ENCODE peak calls at places on chromosome 14, in six cellular contexts. H is T-helper 1 cell; K is NCI-H345; L is stimulated activated CD8-positive, alpha-beta memory T cell treated with anti-CD3 and anti-CD28 coated beads, Interleukin-4, amount 100 ng/mL, for 24 hours; C is NCI-H510A; B is lower leg skin. D is an unnamed sample.

GRCh38 chr14:64292197-64292596 is 2.0 kb downstream of the ESR2 start:
- DNase-seq in H (no peak), K (no peak), L (no peak), C (no peak), B (no peak), D (no peak)

GRCh38 chr14:31510222-31510621 is 22.4 kb upstream of the GPR33 start:
- DNase-seq in H (no peak), K (peak; percentile 17), L (no peak), C (no peak), B (no peak), D (peak; percentile 6)

GRCh38 chr14:95389471-95390011 is 69.8 kb upstream of the CLMN start:
- DNase-seq in H (no peak), K (no peak), L (no peak), C (no peak), B (peak; percentile 63), D (no peak)

GRCh38 chr14:45249847-45250575 is 3.0 kb downstream of the MIS18BP1 start:
- DNase-seq in H (no peak), K (no peak), L (no peak), C (no peak), B (peak; percentile 20), D (no peak)

GRCh38 chr14:55701638-55702037 is 121.6 kb downstream of the KTN1 start:
- DNase-seq in H (no peak), K (no peak), L (no peak), C (no peak), B (no peak), D (no peak)

GRCh38 chr14:101791919-101792572 is 30.5 kb downstream of the PPP2R5C start:
- DNase-seq in H (no peak), K (no peak), L (no peak), C (no peak), B (no peak), D (no peak)

GRCh38 chr14:63229330-63230059 is 25.3 kb downstream of the RHOJ start:
- DNase-seq in H (no peak), K (no peak), L (no peak), C (no peak), B (no peak), D (no peak)

GRCh38 chr14:76309572-76310551 is 66.1 kb upstream of the ESRRB start:
- DNase-seq in H (no peak), K (no peak), L (no peak), C (no peak), B (no peak), D (no peak)

GRCh38 chr14:61426048-61426447 is 104.7 kb downstream of the PRKCH start:
- DNase-seq in H (no peak), K (no peak), L (no peak), C (no peak), B (peak; percentile 71), D (no peak)

GRCh38 chr14:68094158-68094557 is 274.6 kb downstream of the RAD51B start:
- DNase-seq in H (no peak), K (no peak), L (no peak), C (no peak), B (no peak), D (no peak)

GRCh38 chr14:67857778-67858350 is 38.3 kb downstream of the RAD51B start:
- DNase-seq in H (no peak), K (no peak), L (no peak), C (no peak), B (no peak), D (no peak)

GRCh38 chr14:49858383-49858782 is 5.8 kb upstream of the NEMF start:
- DNase-seq in H (no peak), K (no peak), L (no peak), C (no peak), B (no peak), D (no peak)

GRCh38 chr14:102591372-102591943 is 991 bp upstream of the RCOR1 start:
- DNase-seq in H (peak; percentile 19), K (no peak), L (peak; percentile 13), C (no peak), B (peak; percentile 43), D (no peak)

GRCh38 chr14:73741386-73741875 is 27.2 kb upstream of the PNMA1 start:
- DNase-seq in H (peak; percentile 58), K (no peak), L (peak; percentile 66), C (peak; percentile 51), B (no peak), D (peak; percentile 45)

GRCh38 chr14:40386433-40386832 is 954.2 kb upstream of the FBXO33 start:
- DNase-seq in H (no peak), K (no peak), L (no peak), C (no peak), B (no peak), D (no peak)

GRCh38 chr14:65299837-65300236 is 112.7 kb upstream of the FUT8 start:
- DNase-seq in H (no peak), K (no peak), L (no peak), C (no peak), B (no peak), D (no peak)

GRCh38 chr14:102071283-102071998 is 15.4 kb downstream of the HSP90AA1 start:
- DNase-seq in H (no peak), K (no peak), L (no peak), C (no peak), B (no peak), D (no peak)

GRCh38 chr14:74922752-74923401 is at the start of gene RPS6KL1:
- DNase-seq in H (peak; percentile 43), K (peak; percentile 91), L (peak; percentile 63), C (peak; percentile 83), B (peak; percentile 65), D (peak; percentile 63)

GRCh38 chr14:75422169-75422568 is 5.7 kb upstream of the JDP2 start:
- DNase-seq in H (no peak), K (no peak), L (no peak), C (no peak), B (no peak), D (no peak)

GRCh38 chr14:39102265-39102968 is 618 bp downstream of the SEC23A start:
- DNase-seq in H (no peak), K (peak; percentile 46), L (no peak), C (peak; percentile 8), B (no peak), D (no peak)

GRCh38 chr14:38481939-38482678 is 226.2 kb upstream of the CLEC14A start:
- DNase-seq in H (no peak), K (peak; percentile 71), L (no peak), C (peak; percentile 87), B (no peak), D (peak; percentile 97)

GRCh38 chr14:64731141-64731581 is 26.9 kb downstream of the PLEKHG3 start:
- DNase-seq in H (no peak), K (no peak), L (no peak), C (no peak), B (no peak), D (no peak)

GRCh38 chr14:36655963-36656768 is 5.5 kb upstream of the PAX9 start:
- DNase-seq in H (no peak), K (no peak), L (no peak), C (no peak), B (no peak), D (peak; percentile 80)

GRCh38 chr14:78921856-78922255 is 751.7 kb downstream of the NRXN3 start:
- DNase-seq in H (no peak), K (no peak), L (no peak), C (no peak), B (no peak), D (no peak)

GRCh38 chr14:93083898-93084297 is 31.8 kb downstream of the ITPK1 start:
- DNase-seq in H (no peak), K (no peak), L (no peak), C (no peak), B (no peak), D (no peak)

GRCh38 chr14:58055497-58055896 is 96.5 kb downstream of the ARMH4 start:
- DNase-seq in H (no peak), K (no peak), L (no peak), C (no peak), B (no peak), D (no peak)

GRCh38 chr14:78254911-78255431 is 84.8 kb downstream of the NRXN3 start:
- DNase-seq in H (no peak), K (peak; percentile 95), L (peak; percentile 5), C (no peak), B (no peak), D (peak; percentile 91)

GRCh38 chr14:105475916-105476845 is 1.6 kb downstream of the CRIP2 start:
- DNase-seq in H (no peak), K (no peak), L (no peak), C (no peak), B (no peak), D (no peak)

GRCh38 chr14:41072776-41073175 is 533.9 kb upstream of the LRFN5 start:
- DNase-seq in H (no peak), K (no peak), L (no peak), C (no peak), B (no peak), D (no peak)

GRCh38 chr14:100409016-100409385 is 85.9 kb downstream of the SLC25A47 start:
- DNase-seq in H (no peak), K (no peak), L (no peak), C (no peak), B (no peak), D (no peak)

GRCh38 chr14:92719890-92720323 is 28.5 kb downstream of the LGMN start:
- DNase-seq in H (no peak), K (peak; percentile 10), L (no peak), C (no peak), B (peak; percentile 47), D (peak; percentile 92)

GRCh38 chr14:89428163-89428523 is 11.1 kb upstream of the FOXN3 start:
- DNase-seq in H (no peak), K (no peak), L (no peak), C (no peak), B (no peak), D (no peak)

GRCh38 chr14:88882236-88882635 is 57.8 kb downstream of the TTC8 start:
- DNase-seq in H (no peak), K (no peak), L (no peak), C (no peak), B (no peak), D (no peak)

GRCh38 chr14:68137704-68138619 is 318.4 kb downstream of the RAD51B start:
- DNase-seq in H (no peak), K (peak; percentile 59), L (no peak), C (no peak), B (peak; percentile 80), D (no peak)